ENCODE peak calls at places on chromosomes 11 and 22, in five cellular contexts. B, C, P, Q and T are unnamed samples.

GRCh38 chr11:58059011-58059358 is 28.2 kb downstream of the OR6Q1 start:
- DNase-seq in B (no peak), C (peak; percentile 94), P (no peak), Q (peak; percentile 94), T (peak; percentile 89)

GRCh38 chr11:130624946-130625345 is 176.5 kb downstream of the ADAMTS15 start:
- DNase-seq in B (no peak), C (no peak), P (no peak), Q (no peak), T (no peak)

GRCh38 chr11:12950681-12951080 is 58.4 kb upstream of the RASSF10 start:
- DNase-seq in B (no peak), C (no peak), P (no peak), Q (no peak), T (peak; percentile 30)

GRCh38 chr11:122235615-122236014 is 119.6 kb upstream of the BLID start:
- DNase-seq in B (no peak), C (no peak), P (no peak), Q (peak; percentile 85), T (peak; percentile 91)

GRCh38 chr11:82676483-82677094 is 57.1 kb downstream of the FAM181B start:
- DNase-seq in B (no peak), C (no peak), P (no peak), Q (no peak), T (peak; percentile 18)

GRCh38 chr22:37021710-37022482 is 2.4 kb downstream of the MPST start:
- DNase-seq in B (no peak), C (peak; percentile 39), P (peak; percentile 35), Q (peak; percentile 47), T (peak; percentile 64)

GRCh38 chr11:795638-796564 is 2.2 kb downstream of the SLC25A22 start:
- DNase-seq in B (no peak), C (peak; percentile 96), P (peak; percentile 73), Q (peak; percentile 95), T (peak; percentile 96)

GRCh38 chr22:25057013-25057881 is 104.7 kb downstream of the KIAA1671 start:
- DNase-seq in B (no peak), C (peak; percentile 64), P (peak; percentile 79), Q (peak; percentile 27), T (peak; percentile 52)

GRCh38 chr22:19238900-19239299 is 52.6 kb downstream of the CLTCL1 start:
- DNase-seq in B (no peak), C (no peak), P (no peak), Q (no peak), T (no peak)

GRCh38 chr22:37079668-37080171 is 28.2 kb downstream of the KCTD17 start:
- DNase-seq in B (peak; percentile 45), C (peak; percentile 27), P (peak; percentile 47), Q (peak; percentile 71), T (peak; percentile 59)

GRCh38 chr11:75428989-75429640 is 3.9 kb downstream of the KLHL35 start:
- DNase-seq in B (no peak), C (no peak), P (no peak), Q (no peak), T (no peak)

GRCh38 chr11:67195971-67196418 is 70.3 kb upstream of the GRK2 start:
- DNase-seq in B (no peak), C (no peak), P (no peak), Q (peak; percentile 89), T (peak; percentile 89)

GRCh38 chr11:59135648-59136461 is 6.8 kb upstream of the FAM111A start:
- DNase-seq in B (peak; percentile 64), C (peak; percentile 81), P (peak; percentile 88), Q (peak; percentile 77), T (peak; percentile 79)

GRCh38 chr11:27857588-27857987 is 157.3 kb upstream of the BDNF start:
- DNase-seq in B (no peak), C (no peak), P (no peak), Q (no peak), T (no peak)

GRCh38 chr11:32809313-32809712 is 14.9 kb upstream of the CCDC73 start:
- DNase-seq in B (no peak), C (peak; percentile 74), P (peak; percentile 47), Q (peak; percentile 72), T (peak; percentile 79)

GRCh38 chr11:58070585-58070984 is 39.8 kb downstream of the OR6Q1 start:
- DNase-seq in B (no peak), C (peak; percentile 53), P (no peak), Q (no peak), T (no peak)

GRCh38 chr11:34405079-34405858 is 33.5 kb upstream of the CAT start:
- DNase-seq in B (no peak), C (peak; percentile 22), P (no peak), Q (peak; percentile 44), T (peak; percentile 91)

GRCh38 chr22:30260276-30260675 is 6.4 kb downstream of the OSM start:
- DNase-seq in B (no peak), C (no peak), P (no peak), Q (no peak), T (no peak)